ENCODE peak calls at places on chromosome 5, in nine cellular contexts. T is WERI-Rb-1; I is heart right ventricle; H is RPMI7951; Z is stimulated activated naive CD8-positive, alpha-beta T cell treated with anti-CD3 and anti-CD28 coated beads, Interleukin-15, Interleukin-2, amounts not matched to agents 100 U/mL and 50 U/mL, for 24 hours; V is psoas muscle; J is A172; N is stimulated activated CD4-positive, alpha-beta T cell treated with anti-CD3 and anti-CD28 coated beads, Interleukin-1b, Interleukin-23, amount 100 ng/mL, for 48 hours; L is AG04449. U is an unnamed sample.

GRCh38 chr5:56278267-56278826 is 45.2 kb upstream of the ANKRD55 start:
- DNase-seq in J (peak), V (no peak), H (peak), N (no peak), L (peak), T (no peak), Z (no peak), I (no peak), U (no peak)

GRCh38 chr5:161544350-161544765 is 2.2 kb downstream of the GABRB2 start:
- DNase-seq in N (peak), L (no peak), V (no peak), J (peak), H (peak), I (no peak), T (peak), Z (peak), U (no peak)

GRCh38 chr5:172498431-172499129 is 44.3 kb upstream of the SH3PXD2B start:
- DNase-seq in V (no peak), N (no peak), T (no peak), Z (no peak), I (peak), L (no peak), J (no peak), H (no peak), U (no peak)

GRCh38 chr5:154249786-154250185 is 59.3 kb downstream of the GALNT10 start:
- DNase-seq in J (no peak), H (no peak), V (no peak), Z (no peak), N (no peak), T (no peak), L (no peak), I (no peak), U (no peak)

GRCh38 chr5:142897328-142897727 is 127.2 kb downstream of the ARHGAP26 start:
- DNase-seq in I (no peak), Z (no peak), T (no peak), V (no peak), N (no peak), H (no peak), L (no peak), J (no peak), U (no peak)

GRCh38 chr5:71905804-71906711 is 187.0 kb downstream of the CARTPT start:
- DNase-seq in L (no peak), N (no peak), J (no peak), H (no peak), Z (no peak), I (no peak), T (no peak), V (no peak), U (no peak)

GRCh38 chr5:31888513-31888912 is 249.6 kb downstream of the PDZD2 start:
- DNase-seq in N (no peak), T (no peak), Z (no peak), L (no peak), I (no peak), J (no peak), V (no peak), H (no peak), U (no peak)

GRCh38 chr5:37665272-37665671 is 174.6 kb downstream of the GDNF start:
- DNase-seq in N (no peak), I (no peak), J (no peak), H (peak), T (no peak), V (no peak), Z (no peak), L (no peak), U (no peak)

GRCh38 chr5:60177596-60177995 is 284.1 kb upstream of the PDE4D start:
- DNase-seq in J (no peak), V (no peak), L (no peak), H (peak), T (no peak), I (no peak), N (no peak), Z (no peak), U (no peak)

GRCh38 chr5:135343417-135343816 is 55.6 kb downstream of the MACROH2A1 start:
- DNase-seq in N (no peak), I (no peak), Z (no peak), H (peak), T (no peak), V (no peak), L (no peak), J (peak), U (no peak)

GRCh38 chr5:27962201-27962600 is 923.8 kb upstream of the CDH9 start:
- DNase-seq in V (no peak), N (no peak), J (peak), T (no peak), L (no peak), I (no peak), Z (no peak), H (no peak), U (no peak)

GRCh38 chr5:78647411-78647818 is 1.2 kb downstream of the LHFPL2 start:
- DNase-seq in V (peak), I (no peak), J (peak), Z (peak), L (no peak), N (no peak), T (no peak), H (peak), U (no peak)

GRCh38 chr5:55407059-55407684 is 99.4 kb downstream of the MTREX start:
- DNase-seq in H (peak), L (no peak), V (no peak), T (no peak), N (no peak), I (peak), J (peak), Z (no peak), U (no peak)

GRCh38 chr5:115372121-115372520 is 75.7 kb upstream of the CCDC112 start:
- DNase-seq in I (no peak), H (no peak), L (no peak), V (no peak), Z (no peak), J (no peak), N (no peak), T (no peak), U (no peak)

GRCh38 chr5:64947031-64947430 is 178.3 kb downstream of the CWC27 start:
- DNase-seq in I (no peak), H (peak), V (no peak), J (peak), Z (no peak), L (no peak), N (no peak), T (no peak), U (no peak)

GRCh38 chr5:174692381-174692780 is 32.0 kb upstream of the MSX2 start:
- DNase-seq in L (no peak), I (no peak), H (no peak), N (no peak), V (no peak), J (no peak), T (no peak), Z (no peak), U (no peak)

GRCh38 chr5:151456321-151456940 is 9.0 kb downstream of the SLC36A1 start:
- DNase-seq in Z (no peak), T (no peak), V (no peak), I (no peak), H (no peak), L (no peak), N (no peak), J (no peak), U (no peak)

GRCh38 chr5:75037106-75037505 is 15.3 kb downstream of the GCNT4 start:
- DNase-seq in I (no peak), J (peak), Z (peak), H (peak), V (no peak), T (no peak), L (peak), N (peak), U (no peak)

GRCh38 chr5:123752576-123752975 is 240.6 kb downstream of the CSNK1G3 start:
- DNase-seq in I (peak), N (no peak), Z (no peak), L (peak), H (peak), T (no peak), V (no peak), J (peak), U (no peak)

GRCh38 chr5:173334808-173335207 is 6.6 kb upstream of the STC2 start:
- DNase-seq in N (no peak), J (no peak), H (no peak), L (no peak), V (no peak), T (no peak), I (no peak), Z (no peak), U (no peak)

GRCh38 chr5:112857866-112858265 is 3.2 kb upstream of the SRP19 start:
- DNase-seq in V (no peak), I (no peak), Z (no peak), N (no peak), T (no peak), H (no peak), J (no peak), L (no peak), U (no peak)

GRCh38 chr5:172902497-172903472 is 56.4 kb upstream of the RPL26L1 start:
- DNase-seq in I (peak), J (peak), H (no peak), N (no peak), T (peak), L (peak), V (peak), Z (no peak), U (no peak)

GRCh38 chr5:163916376-163916775 is 411.0 kb downstream of the MAT2B start:
- DNase-seq in N (no peak), V (no peak), I (no peak), T (no peak), H (no peak), Z (peak), L (no peak), J (no peak), U (no peak)

GRCh38 chr5:31530541-31531265 is 1.2 kb downstream of the DROSHA start:
- DNase-seq in V (no peak), Z (no peak), T (no peak), H (no peak), I (no peak), L (no peak), J (no peak), N (no peak), U (no peak)